ENCODE peak calls at places on chromosomes 2 and 18, in seven cellular contexts. H is transverse colon, M is spleen, T is sigmoid colon, R is prostate gland, X is endothelial cell of umbilical vein, F is HL-60. U is an unnamed sample.

GRCh38 chr2:209663149-209663548 is 108.5 kb upstream of the UNC80 start:
- DNase-seq in H (no peak), M (no peak), T (no peak), R (no peak), X (peak), F (no peak), U (no peak)

GRCh38 chr2:202335791-202336467 is 40.2 kb upstream of the BMPR2 start:
- DNase-seq in H (no peak), M (no peak), T (no peak), R (no peak), X (peak), F (no peak), U (no peak)

GRCh38 chr2:79792097-79792496 is 279.2 kb downstream of the CTNNA2 start:
- DNase-seq in H (no peak), M (no peak), T (no peak), R (peak), X (no peak), F (no peak), U (no peak)

GRCh38 chr18:5159080-5159479 is 38.0 kb downstream of the AKAIN1 start:
- DNase-seq in H (no peak), M (no peak), T (no peak), R (no peak), X (no peak), F (no peak), U (no peak)

GRCh38 chr18:39519741-39520140 is 1954.1 kb upstream of the CELF4 start:
- DNase-seq in H (no peak), M (no peak), T (no peak), R (no peak), X (no peak), F (no peak), U (no peak)

GRCh38 chr2:105515581-105516415 is 116.9 kb upstream of the FHL2 start:
- DNase-seq in H (no peak), M (no peak), T (no peak), R (peak), X (peak), F (no peak), U (no peak)

GRCh38 chr2:231554748-231555545 is 24.7 kb upstream of the NMUR1 start:
- DNase-seq in H (peak), M (peak), T (peak), R (no peak), X (peak), F (no peak), U (no peak)

GRCh38 chr2:46632349-46632748 is 153.0 kb downstream of the TMEM247 start:
- DNase-seq in H (no peak), M (no peak), T (no peak), R (no peak), X (peak), F (no peak), U (no peak)

GRCh38 chr18:44826418-44827259 is 146.0 kb downstream of the SETBP1 start:
- DNase-seq in H (peak), M (no peak), T (peak), R (peak), X (peak), F (no peak), U (no peak)

GRCh38 chr2:236485519-236485918 is 84.1 kb upstream of the ACKR3 start:
- DNase-seq in H (no peak), M (no peak), T (no peak), R (no peak), X (no peak), F (no peak), U (no peak)

GRCh38 chr2:200223385-200223784 is 83.1 kb upstream of the SPATS2L start:
- DNase-seq in H (no peak), M (no peak), T (no peak), R (no peak), X (no peak), F (no peak), U (no peak)

GRCh38 chr2:159053186-159054031 is 85.0 kb downstream of the TANC1 start:
- DNase-seq in H (no peak), M (no peak), T (no peak), R (no peak), X (peak), F (no peak), U (no peak)

GRCh38 chr2:106859498-106859897 is 26.5 kb downstream of the ST6GAL2 start:
- DNase-seq in H (no peak), M (no peak), T (no peak), R (no peak), X (no peak), F (no peak), U (no peak)

GRCh38 chr18:10368456-10369453 is 85.7 kb upstream of the APCDD1 start:
- DNase-seq in H (no peak), M (no peak), T (no peak), R (no peak), X (no peak), F (no peak), U (no peak)

GRCh38 chr18:58762781-58763171 is 91.5 kb downstream of the MALT1 start:
- DNase-seq in H (no peak), M (no peak), T (no peak), R (no peak), X (no peak), F (no peak), U (no peak)

GRCh38 chr2:12167525-12168317 is 421.3 kb downstream of the LPIN1 start:
- DNase-seq in H (peak), M (no peak), T (no peak), R (no peak), X (no peak), F (no peak), U (no peak)

GRCh38 chr2:12169060-12169406 is 422.6 kb downstream of the LPIN1 start:
- DNase-seq in H (no peak), M (no peak), T (peak), R (no peak), X (peak), F (no peak), U (no peak)

GRCh38 chr2:12168354-12169059 is 422.1 kb downstream of the LPIN1 start:
- DNase-seq in H (no peak), M (no peak), T (no peak), R (no peak), X (no peak), F (no peak), U (no peak)

GRCh38 chr2:12170151-12170550 is 423.7 kb downstream of the LPIN1 start:
- DNase-seq in H (no peak), M (no peak), T (no peak), R (no peak), X (no peak), F (no peak), U (no peak)

GRCh38 chr2:12169721-12170120 is 423.3 kb downstream of the LPIN1 start:
- DNase-seq in H (peak), M (no peak), T (peak), R (no peak), X (peak), F (no peak), U (no peak)
- TF ChIP-seq POLR2AphosphoS5 in H (no peak), M (no peak), T (no peak), R (no peak), X (no peak), F (no peak), U (no peak)

DNA sequence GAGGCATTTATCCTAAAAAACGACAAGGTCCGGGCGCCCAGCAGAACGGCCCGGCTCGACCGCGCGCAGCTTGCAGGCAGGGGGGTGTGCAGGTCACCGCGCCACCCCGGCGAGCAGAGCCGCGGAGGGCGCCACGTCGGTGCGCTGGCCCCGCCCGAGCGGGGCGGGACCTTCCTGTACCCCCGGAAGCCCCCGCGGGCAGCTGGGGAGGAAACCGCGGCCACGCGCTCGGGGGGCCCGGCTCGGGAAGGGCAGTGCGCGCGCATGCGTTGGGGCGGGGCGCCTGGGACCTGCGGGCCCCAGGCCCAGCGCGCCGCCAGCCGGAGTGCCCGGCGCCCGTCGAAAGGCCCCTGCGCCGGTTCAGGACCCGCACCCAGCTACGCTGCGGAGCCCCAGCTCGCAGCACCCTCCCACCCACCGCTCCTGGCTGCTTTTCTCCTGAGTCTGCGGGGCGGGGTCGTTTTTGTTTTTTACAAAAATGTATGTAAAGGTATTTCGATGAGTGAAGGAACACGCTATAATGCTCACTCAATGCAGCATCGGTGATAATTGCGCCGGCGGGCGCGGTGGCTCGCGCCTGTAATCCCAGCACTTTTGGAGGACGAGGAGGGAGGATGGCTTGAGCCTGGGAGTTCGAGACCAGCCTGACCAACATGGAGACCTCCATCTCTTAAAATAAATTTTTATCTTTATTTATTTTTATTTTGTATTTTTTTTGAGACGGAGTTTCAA is 47.7 kb upstream of the POMC start:
- DNase-seq in H (peak), M (peak), T (peak), R (peak), X (peak), F (peak), U (peak)
- TF ChIP-seq POLR2AphosphoS5 in H (peak), M (peak), T (peak), R (no peak), X (peak), F (no peak), U (no peak)

GRCh38 chr2:38887902-38888554 is 1.6 kb upstream of the ARHGEF33 start:
- DNase-seq in H (no peak), M (no peak), T (no peak), R (no peak), X (no peak), F (no peak), U (no peak)

GRCh38 chr2:38892819-38893218 is 3.1 kb downstream of the ARHGEF33 start:
- DNase-seq in H (no peak), M (no peak), T (no peak), R (no peak), X (no peak), F (no peak), U (no peak)

GRCh38 chr2:38889045-38889444 is 630 bp upstream of the ARHGEF33 start:
- DNase-seq in H (no peak), M (no peak), T (no peak), R (no peak), X (no peak), F (no peak), U (no peak)

GRCh38 chr2:38887347-38887746 is 2.3 kb upstream of the ARHGEF33 start:
- DNase-seq in H (no peak), M (no peak), T (no peak), R (no peak), X (no peak), F (no peak), U (no peak)

DNA sequence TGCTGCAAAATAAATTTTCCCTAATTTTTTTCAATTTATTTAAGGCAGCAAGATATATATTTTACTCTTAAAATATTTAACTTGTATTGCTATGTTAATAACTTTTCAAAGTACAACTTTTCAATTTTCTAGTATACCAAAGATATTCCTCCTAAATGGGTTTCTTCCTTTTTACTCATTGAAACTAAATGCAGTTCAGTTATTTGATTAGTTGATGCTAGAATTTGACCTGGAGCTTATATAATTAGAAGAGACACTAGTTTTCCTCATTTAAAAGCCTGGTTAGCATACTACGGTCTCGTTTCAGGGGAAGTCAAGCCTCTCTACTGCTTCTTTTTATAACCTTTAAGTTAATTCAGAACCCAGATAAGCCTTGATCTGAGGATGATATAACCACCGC is at the start of gene ARHGEF33:
- DNase-seq in H (no peak), M (no peak), T (no peak), R (no peak), X (no peak), F (no peak), U (no peak)
- TF ChIP-seq POLR2AphosphoS5 in H (no peak), M (no peak), T (no peak), R (no peak), X (no peak), F (no peak), U (no peak)

DNA sequence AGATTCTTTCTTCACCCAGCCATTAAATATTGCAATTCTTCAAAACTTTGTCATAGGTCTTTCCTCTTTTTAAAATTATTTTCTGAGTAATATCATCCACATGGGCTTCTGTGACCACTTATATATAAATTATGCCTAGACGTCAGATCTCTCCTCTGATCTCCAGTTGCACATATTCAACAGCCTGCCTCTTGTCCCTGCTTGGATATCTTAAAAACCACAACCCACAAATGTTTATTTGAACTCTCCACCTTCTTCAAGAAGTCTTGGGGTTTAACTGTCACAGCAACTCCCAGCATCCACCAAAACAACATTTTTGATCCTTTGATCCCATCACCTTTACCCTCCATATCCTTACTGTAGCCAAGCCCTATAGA is 332.5 kb downstream of the CDH2 start:
- DNase-seq in H (no peak), M (no peak), T (no peak), R (no peak), X (no peak), F (no peak), U (no peak)
- TF ChIP-seq POLR2AphosphoS5 in H (no peak), M (no peak), T (no peak), R (no peak), X (no peak), F (no peak), U (no peak)

DNA sequence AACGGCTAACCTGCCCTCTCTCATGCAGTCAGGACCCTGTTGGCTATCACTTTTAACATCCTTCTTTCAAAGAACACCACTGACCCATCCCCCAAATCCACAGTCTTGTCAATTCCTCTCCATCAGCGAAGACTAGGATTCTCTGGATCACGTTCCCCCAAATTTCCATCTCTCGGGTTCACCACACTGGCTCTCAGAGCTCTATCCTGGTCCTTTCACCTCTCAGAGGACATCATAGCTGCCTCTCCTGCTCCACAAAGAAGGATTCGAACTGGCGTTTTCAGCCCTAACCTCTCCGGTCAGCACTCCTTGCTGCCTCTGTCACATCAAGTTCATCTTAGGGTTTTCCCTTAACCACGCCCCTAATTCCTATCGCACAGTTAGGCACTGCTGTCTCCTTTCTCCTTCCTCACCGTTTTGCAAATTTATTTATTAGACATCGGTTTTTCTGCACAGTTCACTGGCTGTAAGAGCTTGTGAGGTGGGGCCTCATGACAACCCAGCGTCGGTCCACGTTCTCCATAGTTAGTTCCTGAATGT is 247.5 kb upstream of the PXDN start:
- DNase-seq in H (no peak), M (no peak), T (no peak), R (no peak), X (no peak), F (no peak), U (no peak)
- TF ChIP-seq POLR2AphosphoS5 in H (no peak), M (no peak), T (no peak), R (no peak), X (no peak), F (no peak), U (no peak)

GRCh38 chr18:8005870-8006269 is 438.8 kb downstream of the PTPRM start:
- DNase-seq in H (no peak), M (no peak), T (no peak), R (no peak), X (no peak), F (no peak), U (no peak)

GRCh38 chr18:8006979-8007378 is 439.9 kb downstream of the PTPRM start:
- DNase-seq in H (no peak), M (no peak), T (no peak), R (no peak), X (no peak), F (no peak), U (no peak)

GRCh38 chr18:8001711-8002110 is 434.6 kb downstream of the PTPRM start:
- DNase-seq in H (no peak), M (no peak), T (no peak), R (no peak), X (peak), F (no peak), U (no peak)

DNA sequence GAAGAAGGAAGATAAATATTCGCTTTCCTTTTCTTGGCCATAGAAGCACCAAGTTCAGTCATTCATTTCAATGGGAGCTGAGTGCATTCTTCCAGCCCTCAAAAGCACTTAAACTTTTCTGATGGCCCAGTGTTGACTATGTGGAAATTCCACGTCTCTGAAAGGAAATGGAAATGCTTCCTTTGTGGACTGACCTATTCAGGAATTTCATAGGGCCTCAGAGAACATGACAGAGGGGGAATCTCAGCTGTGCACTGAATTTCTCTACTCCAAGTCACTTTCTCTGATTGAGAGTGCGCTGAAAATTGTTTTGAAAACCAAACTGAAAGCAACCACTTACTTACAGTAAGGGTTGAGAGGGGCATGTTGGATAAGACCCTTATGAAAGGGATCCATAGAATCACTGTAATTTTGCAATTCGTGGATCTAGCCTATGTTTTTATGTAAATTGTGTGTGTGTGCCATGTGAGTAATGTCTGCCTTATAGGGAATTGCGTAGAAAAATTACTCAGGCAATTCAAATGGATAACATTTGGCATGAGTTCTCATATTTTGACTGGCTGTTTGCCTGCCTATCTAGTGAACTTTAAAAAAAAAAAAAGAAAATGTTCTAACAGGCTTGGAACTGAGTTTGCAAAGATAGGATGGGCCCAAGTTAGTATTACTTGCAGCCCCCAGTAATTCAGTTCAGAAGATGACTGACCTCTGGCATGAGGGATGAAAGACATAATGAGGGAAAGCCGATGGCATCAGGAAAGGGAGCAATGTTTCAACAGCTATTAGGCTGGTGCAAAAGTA is 437.0 kb downstream of the PTPRM start:
- DNase-seq in H (no peak), M (no peak), T (no peak), R (no peak), X (peak), F (no peak), U (no peak)
- TF ChIP-seq POLR2AphosphoS5 in H (no peak), M (no peak), T (no peak), R (no peak), X (no peak), F (no peak), U (no peak)

U was measured in GM12891.